ENCODE peak calls at places on chromosome 16, in five cellular contexts. B, L, U, Q and Z are unnamed samples.

GRCh38 chr16:81466351-81466960 is 21.8 kb downstream of the CMIP start:
- DNase-seq in B (no peak), Q (no peak), L (no peak), U (no peak), Z (no peak)

GRCh38 chr16:84279871-84280270 is 14.8 kb upstream of the WFDC1 start:
- DNase-seq in U (no peak), Q (no peak), L (no peak), B (no peak), Z (no peak)

GRCh38 chr16:85878875-85879274 is 20.1 kb upstream of the IRF8 start:
- DNase-seq in Q (no peak), L (no peak), B (no peak), U (no peak), Z (peak)

GRCh38 chr16:11511801-11512200 is 74.9 kb downstream of the LITAF start:
- DNase-seq in B (no peak), L (no peak), Q (no peak), U (no peak), Z (no peak)

GRCh38 chr16:22316411-22316811 is 19.2 kb downstream of the POLR3E start:
- DNase-seq in L (peak), B (no peak), Q (peak), U (no peak), Z (no peak)

GRCh38 chr16:84111481-84111880 is 5.3 kb downstream of the MBTPS1 start:
- DNase-seq in B (no peak), L (no peak), Q (no peak), U (no peak), Z (no peak)

GRCh38 chr16:74984194-74984669 is 691 bp downstream of the WDR59 start:
- DNase-seq in Q (no peak), L (no peak), U (no peak), B (no peak), Z (no peak)

GRCh38 chr16:75116081-75116910 is at the start of gene LDHD:
- DNase-seq in Q (no peak), B (no peak), U (no peak), L (peak), Z (peak)

GRCh38 chr16:84246679-84247077 is 6.9 kb upstream of the KCNG4 start:
- DNase-seq in L (no peak), B (no peak), U (no peak), Q (no peak), Z (no peak)

GRCh38 chr16:3999479-3999868 is 116.8 kb downstream of the ADCY9 start:
- DNase-seq in Q (no peak), B (no peak), U (no peak), L (peak), Z (no peak)

GRCh38 chr16:4604401-4604800 is 10.3 kb downstream of the UBALD1 start:
- DNase-seq in L (no peak), B (no peak), U (no peak), Q (no peak), Z (no peak)

GRCh38 chr16:11135167-11135973 is 120.6 kb downstream of the SOCS1 start:
- DNase-seq in B (no peak), U (no peak), Q (no peak), L (no peak), Z (no peak)

GRCh38 chr16:5490499-5490898 is 392.9 kb upstream of the EEF2KMT start:
- DNase-seq in L (no peak), B (no peak), Q (no peak), U (no peak), Z (peak)

GRCh38 chr16:4257646-4258556 is 14.9 kb downstream of the TFAP4 start:
- DNase-seq in L (peak), Q (no peak), B (no peak), U (no peak), Z (no peak)

GRCh38 chr16:17395849-17396480 is 74.8 kb downstream of the XYLT1 start:
- DNase-seq in L (peak), Q (no peak), B (no peak), U (no peak), Z (no peak)

GRCh38 chr16:11675561-11676511 is 7.6 kb downstream of the SNN start:
- DNase-seq in Q (no peak), U (no peak), L (no peak), B (no peak), Z (no peak)

GRCh38 chr16:54873081-54873480 is 57.6 kb upstream of the IRX5 start:
- DNase-seq in L (no peak), B (no peak), U (no peak), Q (no peak), Z (no peak)

GRCh38 chr16:12462690-12463646 is 340.7 kb downstream of the CPPED1 start:
- DNase-seq in L (no peak), B (no peak), U (no peak), Q (no peak), Z (no peak)

GRCh38 chr16:75019007-75019406 is 20.2 kb downstream of the ZNRF1 start:
- DNase-seq in L (no peak), U (no peak), B (no peak), Q (no peak), Z (no peak)

GRCh38 chr16:81779540-81780320 is 639 bp downstream of the PLCG2 start:
- DNase-seq in B (no peak), U (no peak), Q (no peak), L (no peak), Z (no peak)

GRCh38 chr16:73021866-73022495 is 25.9 kb downstream of the ZFHX3 start:
- DNase-seq in Q (no peak), L (no peak), U (no peak), B (no peak), Z (no peak)

GRCh38 chr16:73020409-73020884 is 27.5 kb downstream of the ZFHX3 start:
- DNase-seq in B (no peak), Q (no peak), U (no peak), L (no peak), Z (peak)

GRCh38 chr16:73017321-73017720 is 30.6 kb downstream of the ZFHX3 start:
- DNase-seq in B (no peak), Q (no peak), L (no peak), U (no peak), Z (no peak)

GRCh38 chr16:73018796-73019455 is 29.0 kb downstream of the ZFHX3 start:
- DNase-seq in Q (no peak), L (no peak), U (no peak), B (no peak), Z (no peak)

GRCh38 chr16:73019456-73020362 is 28.2 kb downstream of the ZFHX3 start:
- DNase-seq in B (no peak), Q (no peak), L (no peak), U (no peak), Z (peak)
- TF ChIP-seq POLR2A in B (no peak), Q (no peak), L (no peak), U (no peak), Z (no peak)

DNA sequence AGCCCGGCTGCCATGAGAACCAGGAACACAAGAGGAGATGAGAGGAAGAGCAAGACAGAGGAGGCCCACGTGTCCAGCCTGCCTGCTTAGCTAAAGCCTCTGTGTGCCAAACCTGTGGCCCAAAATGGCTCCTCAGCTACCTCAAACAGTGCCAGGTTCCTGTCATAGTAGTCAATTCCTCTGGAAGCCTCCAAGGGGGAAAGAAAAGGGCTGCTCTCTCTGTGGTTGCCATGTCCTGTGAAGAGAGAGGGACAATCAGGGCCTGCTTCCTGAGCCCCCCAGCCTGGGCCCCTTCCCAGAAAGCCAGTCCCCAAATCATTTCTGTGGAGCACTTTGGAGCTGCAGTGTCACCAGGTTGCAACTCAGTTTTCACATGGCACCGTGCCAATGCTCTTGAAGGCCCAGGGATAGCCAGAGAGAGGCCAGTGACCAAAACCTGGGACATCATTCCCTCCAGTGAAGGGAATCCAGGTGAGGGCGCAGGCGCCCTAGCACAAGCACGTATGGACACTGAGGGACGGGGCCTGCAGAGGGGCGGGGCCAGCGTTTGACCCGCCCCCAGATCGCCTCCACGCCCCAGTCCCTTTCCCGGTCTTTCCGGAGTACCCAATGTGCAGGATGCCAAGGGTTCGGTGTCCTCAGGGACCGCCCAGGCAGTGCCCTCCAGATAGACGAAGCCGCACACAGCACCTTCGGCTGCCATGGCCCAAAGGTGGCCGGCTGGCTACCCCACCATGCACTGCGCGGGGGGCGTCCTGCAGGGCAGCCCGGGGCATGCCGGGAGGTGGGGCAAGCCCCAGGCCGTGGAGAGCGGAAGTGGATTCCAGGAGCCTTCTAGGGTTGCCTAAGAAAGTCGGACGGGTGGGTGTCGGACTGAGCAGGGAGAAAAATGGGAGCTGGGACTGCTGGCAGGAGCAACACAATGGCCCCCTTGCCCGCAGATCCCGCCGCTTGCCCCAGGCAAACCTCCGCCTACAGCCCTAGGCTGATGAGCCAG is 4.8 kb downstream of the SLC12A4 start:
- DNase-seq in B (no peak), Q (no peak), U (no peak), L (peak), Z (no peak)
- TF ChIP-seq POLR2A in B (no peak), Q (no peak), U (no peak), L (no peak), Z (no peak)

DNA sequence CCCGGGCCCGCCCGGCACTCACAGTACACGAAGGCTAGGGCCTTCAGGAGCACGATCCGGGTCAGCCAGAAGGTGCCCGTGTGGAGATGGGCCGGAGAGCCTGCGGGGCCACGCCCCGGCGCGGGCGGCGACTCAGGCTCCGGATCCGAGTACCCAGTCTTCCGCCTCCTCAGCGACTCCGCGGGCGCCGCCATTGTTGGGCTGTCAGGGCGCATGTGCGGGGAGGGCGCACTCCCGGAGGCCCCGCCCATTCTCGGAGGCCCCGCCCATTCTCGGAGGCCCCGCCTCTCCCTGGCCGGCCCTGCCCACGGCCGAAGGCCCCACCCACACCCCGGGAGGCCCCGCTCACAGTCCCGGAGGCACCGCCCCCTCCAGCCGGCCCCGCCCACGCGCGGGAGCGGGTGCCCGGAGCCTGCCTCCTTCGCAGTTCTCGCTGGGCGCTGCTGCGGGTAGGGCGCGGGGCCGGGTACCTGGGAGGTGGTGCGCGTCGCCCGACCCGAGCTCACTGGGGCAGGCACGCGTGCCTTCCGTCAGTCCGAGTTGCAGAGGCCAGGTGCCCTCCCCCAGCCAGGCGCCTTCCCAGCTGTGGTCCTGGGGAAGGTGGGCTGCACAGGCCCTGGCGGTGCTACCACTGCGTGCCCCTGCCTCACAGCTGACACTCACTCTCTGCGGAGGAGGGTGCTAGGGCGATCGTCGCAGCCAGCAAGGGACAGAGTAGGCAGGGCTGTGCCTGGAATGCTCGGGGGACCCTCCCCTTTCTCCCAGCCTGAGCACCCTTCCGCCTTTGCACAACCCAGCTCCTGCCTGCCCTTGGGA is at the start of gene LMF1:
- DNase-seq in B (peak), L (peak), U (peak), Q (peak), Z (peak)
- TF ChIP-seq POLR2A in B (peak), L (no peak), U (peak), Q (peak), Z (peak)

GRCh38 chr16:18801197-18801972 is at the start of gene ARL6IP1:
- DNase-seq in Q (peak), B (peak), L (peak), U (peak), Z (peak)
- TF ChIP-seq POLR2A in Q (peak), B (peak), L (peak), U (peak), Z (peak)

GRCh38 chr16:30473231-30474061 is 904 bp downstream of the ITGAL start:
- DNase-seq in L (no peak), U (peak), B (no peak), Q (no peak), Z (no peak)

GRCh38 chr16:30474062-30474452 is 1.5 kb downstream of the ITGAL start:
- DNase-seq in B (no peak), Q (no peak), U (no peak), L (no peak), Z (no peak)

GRCh38 chr16:30470632-30471007 is 1.9 kb upstream of the ITGAL start:
- DNase-seq in B (no peak), U (no peak), Q (no peak), L (no peak), Z (no peak)

GRCh38 chr16:30474684-30475083 is 2.1 kb downstream of the ITGAL start:
- DNase-seq in L (no peak), Q (no peak), B (no peak), U (no peak), Z (no peak)

DNA sequence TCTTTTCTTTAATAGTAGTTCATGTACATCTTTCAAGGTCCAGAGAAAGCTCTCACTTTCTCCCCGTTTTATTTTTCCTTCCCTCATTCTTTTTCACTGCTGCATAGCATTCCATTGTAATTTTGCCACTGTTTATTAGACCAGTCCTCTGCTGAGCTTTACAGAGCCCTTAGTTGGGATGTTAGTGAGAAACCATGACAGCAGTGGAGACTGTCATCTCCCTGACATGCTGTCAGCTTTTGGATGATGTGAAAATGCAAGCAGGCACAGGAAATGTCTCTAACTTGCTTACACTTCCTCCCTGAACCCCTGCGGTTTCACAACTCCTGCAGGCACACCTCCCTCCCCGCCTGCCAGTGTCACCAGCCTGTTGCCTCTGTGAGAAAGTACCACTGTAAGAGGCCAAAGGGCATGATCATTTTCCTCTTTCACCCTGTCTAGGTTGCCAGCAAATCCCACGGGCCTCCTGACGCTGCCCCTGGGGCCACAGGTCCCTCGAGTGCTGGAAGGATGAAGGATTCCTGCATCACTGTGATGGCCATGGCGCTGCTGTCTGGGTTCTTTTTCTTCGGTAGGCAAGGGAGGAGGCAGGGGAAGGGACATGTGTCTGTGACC is at the start of gene ITGAL:
- DNase-seq in U (peak), Q (no peak), B (peak), L (no peak), Z (no peak)
- TF ChIP-seq POLR2A in U (peak), Q (no peak), B (peak), L (no peak), Z (no peak)

GRCh38 chr16:28538733-28539596 is at the start of gene NUPR1:
- DNase-seq in L (peak), Q (peak), U (no peak), B (no peak), Z (peak)
- TF ChIP-seq POLR2A in L (peak), Q (peak), U (no peak), B (no peak), Z (no peak)

GRCh38 chr16:87463722-87464690 is 28.8 kb downstream of the ZCCHC14 start:
- DNase-seq in L (no peak), B (no peak), U (no peak), Q (no peak), Z (peak)

GRCh38 chr16:87468550-87468949 is 24.3 kb downstream of the ZCCHC14 start:
- DNase-seq in Q (no peak), L (no peak), U (no peak), B (no peak), Z (no peak)

GRCh38 chr16:87464691-87465300 is 28.0 kb downstream of the ZCCHC14 start:
- DNase-seq in U (no peak), B (no peak), L (peak), Q (peak), Z (peak)

GRCh38 chr16:87466975-87467501 is 25.8 kb downstream of the ZCCHC14 start:
- DNase-seq in L (no peak), U (no peak), B (no peak), Q (no peak), Z (no peak)

DNA sequence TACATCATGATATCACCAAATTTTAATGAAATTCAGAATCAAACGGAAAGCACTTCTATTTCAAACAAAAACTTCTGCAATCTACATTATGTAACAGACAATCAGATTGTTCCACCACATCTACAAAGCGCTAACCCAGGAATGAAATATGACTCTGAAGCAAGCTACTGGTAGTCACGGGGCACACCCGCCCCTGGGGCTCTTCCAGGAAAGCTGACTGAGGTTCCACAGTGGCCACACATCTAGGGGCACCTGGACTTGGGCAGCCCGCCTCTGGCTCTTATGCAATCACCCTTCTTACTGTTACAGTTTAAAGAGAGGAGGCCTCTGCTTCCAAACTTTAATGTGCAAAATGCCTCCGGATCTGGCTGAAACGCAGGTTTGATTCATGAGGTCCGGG is 27.5 kb downstream of the ZCCHC14 start:
- DNase-seq in L (peak), B (no peak), U (no peak), Q (peak), Z (peak)
- TF ChIP-seq POLR2A in L (no peak), B (no peak), U (no peak), Q (no peak), Z (no peak)

DNA sequence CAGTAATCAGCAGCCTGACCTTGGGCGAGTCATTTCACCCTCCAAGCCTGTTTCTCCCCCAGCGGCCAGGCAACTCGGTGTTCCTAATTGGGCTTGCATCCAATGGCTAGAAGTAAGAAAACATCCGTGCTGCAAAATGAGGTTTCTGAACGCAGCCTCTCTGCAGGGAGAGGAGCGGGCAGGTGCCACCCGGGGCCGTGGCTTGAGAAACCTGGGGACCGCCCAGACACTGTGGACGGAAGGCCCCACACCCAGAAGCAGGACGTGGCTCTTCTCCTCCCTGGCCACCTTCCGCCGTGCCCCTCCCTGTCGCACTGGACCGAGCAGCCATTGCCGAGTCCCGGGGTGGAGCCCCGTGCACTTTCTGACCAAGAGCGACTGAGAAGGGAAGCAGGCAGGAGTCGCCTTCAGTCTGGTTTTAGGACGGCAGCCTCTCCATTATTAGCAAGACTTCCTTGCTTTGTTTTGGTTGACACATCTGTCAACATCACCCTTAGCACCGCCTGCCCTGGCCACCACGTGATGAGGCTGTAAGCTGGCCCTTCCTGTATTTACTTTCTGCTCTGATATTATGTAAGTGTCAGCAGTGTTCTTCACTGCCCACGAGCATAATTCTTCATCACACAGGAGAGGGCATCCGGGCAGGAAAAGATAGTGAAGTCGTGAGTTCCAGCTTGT is 785 bp downstream of the HERPUD1 start:
- DNase-seq in L (peak), U (no peak), Q (peak), B (no peak), Z (peak)
- TF ChIP-seq POLR2A in L (peak), U (peak), Q (peak), B (peak), Z (peak)

DNA sequence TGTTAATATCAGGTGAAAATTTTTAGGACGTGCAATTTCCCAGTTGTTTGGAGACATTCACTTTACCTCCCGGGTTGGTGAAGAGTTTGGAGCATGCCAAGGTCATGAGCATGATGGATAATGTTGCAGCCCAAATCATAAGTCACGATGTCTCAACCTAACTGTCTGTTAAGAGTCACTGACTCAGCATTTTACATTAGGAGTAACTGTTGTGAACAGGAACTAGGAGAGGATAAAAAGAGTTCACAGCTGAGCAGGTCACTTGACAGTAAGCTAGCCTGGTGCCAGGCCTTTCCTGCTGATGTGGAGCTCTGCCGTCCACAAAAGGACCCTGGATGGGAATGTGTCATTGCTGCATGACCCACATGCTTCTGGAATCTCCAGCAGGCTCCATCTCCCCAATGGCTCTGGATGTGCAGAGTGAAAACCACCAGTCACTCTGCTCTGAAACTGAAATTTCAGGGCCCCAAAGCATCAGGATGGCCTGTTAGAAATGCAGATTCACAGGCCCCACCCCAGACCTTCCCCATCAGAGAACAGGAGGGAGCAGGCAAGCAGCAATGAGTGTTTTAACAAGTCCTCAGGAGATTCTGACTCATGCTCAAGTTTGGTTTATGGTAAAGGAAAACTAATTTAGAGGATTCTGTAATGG is 371.6 kb upstream of the MAF start:
- DNase-seq in Q (no peak), B (no peak), L (no peak), U (no peak), Z (no peak)
- TF ChIP-seq POLR2A in Q (no peak), B (no peak), L (no peak), U (no peak), Z (no peak)